ENCODE peak calls at places on chromosomes 1 and 21, in five cellular contexts. Z, T, N, R and L are unnamed samples.

GRCh38 chr21:14991957-14992356 is 72.8 kb downstream of the NRIP1 start:
- DNase-seq in Z (peak; percentile 28), T (no peak), N (no peak), R (no peak), L (no peak)

GRCh38 chr1:6813165-6813564 is 27.9 kb downstream of the CAMTA1 start:
- DNase-seq in Z (no peak), T (no peak), N (no peak), R (no peak), L (no peak)

GRCh38 chr1:209823143-209824041 is 4.4 kb upstream of the UTP25 start:
- DNase-seq in Z (peak; percentile 57), T (no peak), N (no peak), R (peak; percentile 26), L (no peak)

GRCh38 chr1:20154306-20154831 is 15.2 kb downstream of the PLA2G2F start:
- DNase-seq in Z (peak; percentile 24), T (no peak), N (no peak), R (no peak), L (no peak)

GRCh38 chr1:51421961-51422360 is 91.6 kb upstream of the TTC39A start:
- DNase-seq in Z (peak; percentile 61), T (no peak), N (no peak), R (peak; percentile 14), L (no peak)

GRCh38 chr1:14476170-14476955 is 122.1 kb upstream of the KAZN start:
- DNase-seq in Z (peak; percentile 17), T (no peak), N (no peak), R (no peak), L (no peak)

GRCh38 chr21:36126166-36126565 is 8.7 kb upstream of the CBR3 start:
- DNase-seq in Z (no peak), T (no peak), N (no peak), R (no peak), L (no peak)

GRCh38 chr1:11461738-11462137 is 17.2 kb upstream of the DISP3 start:
- DNase-seq in Z (no peak), T (no peak), N (no peak), R (no peak), L (no peak)

GRCh38 chr1:82260051-82260450 is 459.3 kb downstream of the ADGRL2 start:
- DNase-seq in Z (no peak), T (no peak), N (no peak), R (no peak), L (no peak)

GRCh38 chr1:119483441-119484200 is 23.4 kb upstream of the HSD3B1 start:
- DNase-seq in Z (no peak), T (no peak), N (no peak), R (no peak), L (no peak)

GRCh38 chr1:192993426-192994085 is 65.6 kb downstream of the UCHL5 start:
- DNase-seq in Z (peak; percentile 30), T (no peak), N (no peak), R (no peak), L (no peak)

GRCh38 chr1:26082020-26082350 is 14.6 kb upstream of the TRIM63 start:
- DNase-seq in Z (no peak), T (no peak), N (no peak), R (no peak), L (no peak)

GRCh38 chr1:220294754-220295419 is 22.6 kb upstream of the RAB3GAP2 start:
- DNase-seq in Z (no peak), T (no peak), N (no peak), R (no peak), L (no peak)

GRCh38 chr21:46116846-46117585 is 19.1 kb downstream of the COL6A2 start:
- DNase-seq in Z (peak; percentile 98), T (peak; percentile 14), N (no peak), R (no peak), L (peak; percentile 9)

GRCh38 chr1:225613006-225613405 is 39.9 kb downstream of the ENAH start:
- DNase-seq in Z (no peak), T (no peak), N (no peak), R (no peak), L (no peak)

GRCh38 chr1:83114136-83114834 is 884.6 kb downstream of the TTLL7 start:
- DNase-seq in Z (no peak), T (no peak), N (no peak), R (no peak), L (no peak)

GRCh38 chr1:98662354-98662665 is 789 bp downstream of the SNX7 start:
- DNase-seq in Z (no peak), T (no peak), N (no peak), R (no peak), L (no peak)

GRCh38 chr1:156135930-156136871 is 17.2 kb upstream of the SEMA4A start:
- DNase-seq in Z (no peak), T (no peak), N (no peak), R (no peak), L (no peak)

GRCh38 chr1:236502972-236503639 is 20.7 kb upstream of the LGALS8 start:
- DNase-seq in Z (peak; percentile 68), T (peak; percentile 66), N (peak; percentile 23), R (no peak), L (no peak)

GRCh38 chr1:101178341-101178687 is 58.5 kb upstream of the S1PR1 start:
- DNase-seq in Z (no peak), T (no peak), N (no peak), R (no peak), L (no peak)

GRCh38 chr1:156476501-156477298 is 23.9 kb downstream of the MEF2D start:
- DNase-seq in Z (peak; percentile 58), T (no peak), N (no peak), R (no peak), L (peak; percentile 71)

GRCh38 chr1:37255111-37255795 is 219.1 kb upstream of the ZC3H12A start:
- DNase-seq in Z (no peak), T (no peak), N (peak; percentile 72), R (no peak), L (no peak)

GRCh38 chr21:31543191-31543590 is 116.3 kb upstream of the SOD1 start:
- DNase-seq in Z (peak; percentile 88), T (no peak), N (peak; percentile 17), R (no peak), L (no peak)

GRCh38 chr1:40133122-40133665 is 28.0 kb upstream of the RLF start:
- DNase-seq in Z (no peak), T (no peak), N (no peak), R (no peak), L (no peak)

GRCh38 chr1:5615076-5615475 is 377.1 kb downstream of the NPHP4 start:
- DNase-seq in Z (no peak), T (no peak), N (no peak), R (no peak), L (no peak)

GRCh38 chr1:70874063-70874462 is 173.6 kb downstream of the PTGER3 start:
- DNase-seq in Z (no peak), T (no peak), N (no peak), R (no peak), L (no peak)

GRCh38 chr1:25810341-25811299 is 9.1 kb upstream of the MTFR1L start:
- DNase-seq in Z (peak; percentile 49), T (peak; percentile 77), N (peak; percentile 73), R (peak; percentile 31), L (peak; percentile 82)

GRCh38 chr1:52600533-52601179 is 1.5 kb upstream of the GPX7 start:
- DNase-seq in Z (no peak), T (no peak), N (no peak), R (no peak), L (no peak)

GRCh38 chr1:22184892-22185612 is 42.2 kb upstream of the WNT4 start:
- DNase-seq in Z (peak; percentile 24), T (no peak), N (peak; percentile 46), R (peak; percentile 91), L (no peak)

GRCh38 chr1:64745181-64745985 is 508 bp downstream of the RAVER2 start:
- DNase-seq in Z (no peak), T (no peak), N (no peak), R (peak; percentile 14), L (peak; percentile 12)

GRCh38 chr1:32204943-32205361 is 519 bp upstream of the IQCC start:
- DNase-seq in Z (no peak), T (no peak), N (no peak), R (peak; percentile 47), L (no peak)

GRCh38 chr1:22053018-22053860 is 730 bp downstream of the CDC42 start:
- DNase-seq in Z (peak; percentile 73), T (peak; percentile 70), N (peak; percentile 35), R (peak; percentile 44), L (peak; percentile 78)

GRCh38 chr1:165290143-165290542 is 66.4 kb downstream of the LMX1A start:
- DNase-seq in Z (peak; percentile 3), T (no peak), N (no peak), R (no peak), L (no peak)

GRCh38 chr1:153526132-153526543 is 9.7 kb downstream of the S100A6 start:
- DNase-seq in Z (no peak), T (peak; percentile 36), N (no peak), R (peak; percentile 86), L (no peak)

GRCh38 chr1:8382051-8382505 is 64.2 kb downstream of the SLC45A1 start:
- DNase-seq in Z (no peak), T (no peak), N (peak; percentile 57), R (no peak), L (no peak)

GRCh38 chr1:162420120-162420519 is 8.2 kb upstream of the SH2D1B start:
- DNase-seq in Z (no peak), T (no peak), N (no peak), R (no peak), L (no peak)